ENCODE peak calls at places on chromosomes 7 and 10, in eight cellular contexts. W is GM03348, C is NCI-H524, H is posterior cingulate gyrus, L is NCI-H460, O is AG09319, Z is astrocyte of the cerebellum, M is WERI-Rb-1. V is an unnamed sample.

GRCh38 chr7:144437370-144438191 is 34.1 kb upstream of the NOBOX start:
- DNase-seq in M (peak), Z (peak), L (peak), O (peak), W (peak), H (peak), C (peak), V (peak)

GRCh38 chr7:42930889-42931288 is 1.1 kb downstream of the PSMA2 start:
- DNase-seq in Z (no peak), H (no peak), O (no peak), L (no peak), W (no peak), C (no peak), M (no peak), V (no peak)

GRCh38 chr10:75293456-75293840 is 57.7 kb upstream of the COMTD1 start:
- DNase-seq in H (no peak), W (no peak), O (no peak), M (peak), C (peak), L (no peak), Z (no peak), V (no peak)

GRCh38 chr10:31153692-31154091 is 122.0 kb upstream of the ZNF438 start:
- DNase-seq in W (no peak), L (no peak), O (no peak), M (no peak), H (no peak), C (no peak), Z (no peak), V (no peak)

GRCh38 chr7:1898628-1899185 is 228.6 kb downstream of the ELFN1 start:
- DNase-seq in Z (no peak), L (no peak), H (no peak), M (no peak), O (no peak), W (no peak), C (no peak), V (no peak)

GRCh38 chr10:104246981-104247380 is 7.7 kb upstream of the GSTO1 start:
- DNase-seq in M (no peak), W (peak), H (no peak), C (no peak), Z (no peak), O (no peak), L (no peak), V (no peak)

GRCh38 chr10:79629955-79630327 is 19.2 kb downstream of the SFTPA1 start:
- DNase-seq in M (no peak), H (no peak), C (no peak), Z (no peak), W (no peak), L (no peak), O (no peak), V (no peak)

GRCh38 chr7:2864999-2865670 is 21.0 kb upstream of the GNA12 start:
- DNase-seq in Z (peak), M (peak), C (peak), W (peak), O (peak), H (peak), L (peak), V (no peak)

GRCh38 chr10:11113156-11113555 is 95.5 kb downstream of the CELF2 start:
- DNase-seq in Z (no peak), W (no peak), H (no peak), L (no peak), O (no peak), M (no peak), C (no peak), V (no peak)

GRCh38 chr10:43043342-43043772 is 33.5 kb upstream of the RET start:
- DNase-seq in C (no peak), O (no peak), M (no peak), L (no peak), W (no peak), Z (no peak), H (no peak), V (no peak)

GRCh38 chr10:91796332-91797076 is 1.7 kb upstream of the TNKS2 start:
- DNase-seq in H (peak), O (no peak), Z (no peak), L (no peak), W (peak), C (no peak), M (peak), V (no peak)